ENCODE peak calls at places on chromosomes 16 and 17, in five cellular contexts. R is effector memory CD4-positive, alpha-beta T cell; H is HFFc6; B is psoas muscle; Q is small intestine. L is an unnamed sample.

GRCh38 chr17:67246648-67247415 is 1.8 kb upstream of the HELZ start:
- DNase-seq in R (peak; percentile 29), H (peak; percentile 43), B (peak; percentile 25), Q (peak; percentile 96), L (no peak)

GRCh38 chr16:11614587-11615175 is 28.0 kb upstream of the LITAF start:
- DNase-seq in R (no peak), H (no peak), B (no peak), Q (no peak), L (no peak)

GRCh38 chr16:88482630-88483391 is 29.7 kb downstream of the ZFPM1 start:
- DNase-seq in R (no peak), H (no peak), B (no peak), Q (peak; percentile 75), L (no peak)

GRCh38 chr17:77445908-77446535 is 305.3 kb downstream of the SEC14L1 start:
- DNase-seq in R (peak; percentile 53), H (no peak), B (no peak), Q (peak; percentile 93), L (no peak)

GRCh38 chr16:57253410-57253927 is 8.4 kb downstream of the ARL2BP start:
- DNase-seq in R (no peak), H (no peak), B (no peak), Q (peak; percentile 52), L (no peak)

GRCh38 chr16:28573738-28574718 is 20.3 kb downstream of the SGF29 start:
- DNase-seq in R (no peak), H (no peak), B (no peak), Q (no peak), L (no peak)

GRCh38 chr17:72125226-72125651 is 4.4 kb downstream of the SOX9 start:
- DNase-seq in R (no peak), H (no peak), B (no peak), Q (peak; percentile 32), L (no peak)

GRCh38 chr16:67101683-67102082 is 8.1 kb upstream of the PHAF1 start:
- DNase-seq in R (no peak), H (peak; percentile 46), B (no peak), Q (no peak), L (no peak)

GRCh38 chr16:82034981-82035612 is at the start of gene HSD17B2:
- DNase-seq in R (no peak), H (no peak), B (no peak), Q (peak; percentile 96), L (no peak)

GRCh38 chr17:39943702-39944392 is 16.3 kb downstream of the LRRC3C start:
- DNase-seq in R (no peak), H (no peak), B (no peak), Q (no peak), L (no peak)

GRCh38 chr16:554297-554621 is 5.9 kb upstream of the PRR35 start:
- DNase-seq in R (no peak), H (no peak), B (no peak), Q (no peak), L (no peak)

GRCh38 chr17:49067163-49067562 is 65.4 kb upstream of the B4GALNT2 start:
- DNase-seq in R (no peak), H (no peak), B (no peak), Q (no peak), L (no peak)

GRCh38 chr17:28705728-28706334 is 5.9 kb downstream of the PROCA1 start:
- DNase-seq in R (no peak), H (no peak), B (no peak), Q (no peak), L (no peak)

GRCh38 chr16:75559564-75560372 is 3.7 kb upstream of the TMEM231 start:
- DNase-seq in R (no peak), H (no peak), B (no peak), Q (no peak), L (no peak)

GRCh38 chr16:71440669-71441347 is 1.0 kb downstream of the TLE7 start:
- DNase-seq in R (no peak), H (no peak), B (no peak), Q (no peak), L (no peak)

GRCh38 chr16:87060026-87060986 is 256.9 kb downstream of the C16orf95 start:
- DNase-seq in R (no peak), H (peak; percentile 11), B (no peak), Q (no peak), L (no peak)

GRCh38 chr17:51118330-51119195 is 2.1 kb downstream of the SPAG9 start:
- DNase-seq in R (no peak), H (no peak), B (peak; percentile 34), Q (peak; percentile 83), L (no peak)

GRCh38 chr17:6163632-6164319 is 93.6 kb downstream of the WSCD1 start:
- DNase-seq in R (no peak), H (no peak), B (peak; percentile 34), Q (no peak), L (no peak)

GRCh38 chr16:88473666-88474534 is 20.8 kb downstream of the ZFPM1 start:
- DNase-seq in R (no peak), H (no peak), B (peak; percentile 64), Q (peak; percentile 84), L (no peak)

GRCh38 chr17:75633484-75634375 is 496 bp downstream of the SMIM5 start:
- DNase-seq in R (peak; percentile 14), H (peak; percentile 90), B (peak; percentile 91), Q (peak; percentile 90), L (peak; percentile 30)

GRCh38 chr17:50238594-50239287 is 35.5 kb upstream of the TMEM92 start:
- DNase-seq in R (no peak), H (peak; percentile 26), B (no peak), Q (peak; percentile 5), L (no peak)

GRCh38 chr17:76784926-76785325 is 47.0 kb downstream of the MFSD11 start:
- DNase-seq in R (no peak), H (no peak), B (no peak), Q (no peak), L (no peak)

GRCh38 chr17:3738562-3739295 is 15.0 kb downstream of the HASPIN start:
- DNase-seq in R (peak; percentile 35), H (no peak), B (no peak), Q (peak; percentile 82), L (peak; percentile 51)

GRCh38 chr17:47686276-47686635 is 7.7 kb upstream of the TBKBP1 start:
- DNase-seq in R (no peak), H (peak; percentile 72), B (no peak), Q (no peak), L (no peak)

GRCh38 chr16:57689772-57690558 is 4.6 kb upstream of the DRC7 start:
- DNase-seq in R (no peak), H (no peak), B (no peak), Q (no peak), L (peak; percentile 8)

GRCh38 chr16:56198755-56199114 is 7.4 kb downstream of the GNAO1 start:
- DNase-seq in R (no peak), H (no peak), B (no peak), Q (no peak), L (no peak)

GRCh38 chr17:9529033-9529748 is 46.4 kb downstream of the STX8 start:
- DNase-seq in R (no peak), H (peak; percentile 12), B (no peak), Q (no peak), L (no peak)

GRCh38 chr16:67456383-67457140 is 24.4 kb downstream of the ATP6V0D1 start:
- DNase-seq in R (no peak), H (peak; percentile 46), B (peak; percentile 84), Q (peak; percentile 80), L (no peak)

GRCh38 chr17:14355556-14355955 is 54.7 kb downstream of the HS3ST3B1 start:
- DNase-seq in R (no peak), H (peak; percentile 24), B (no peak), Q (no peak), L (no peak)

GRCh38 chr16:4613636-4614570 is 785 bp downstream of the UBALD1 start:
- DNase-seq in R (no peak), H (no peak), B (peak; percentile 49), Q (no peak), L (peak; percentile 36)

GRCh38 chr17:55219939-55220338 is 44.8 kb upstream of the HLF start:
- DNase-seq in R (no peak), H (no peak), B (no peak), Q (no peak), L (no peak)

GRCh38 chr17:13601317-13601775 is 383 bp downstream of the HS3ST3A1 start:
- DNase-seq in R (no peak), H (no peak), B (no peak), Q (no peak), L (no peak)

GRCh38 chr16:80580109-80580832 is 39.5 kb downstream of the DYNLRB2 start:
- DNase-seq in R (peak; percentile 32), H (peak; percentile 49), B (no peak), Q (peak; percentile 56), L (peak; percentile 54)

GRCh38 chr16:77991701-77992100 is 30.6 kb upstream of the CLEC3A start:
- DNase-seq in R (no peak), H (no peak), B (no peak), Q (no peak), L (no peak)

GRCh38 chr16:1965610-1966009 is 984 bp upstream of the RPS2 start:
- DNase-seq in R (no peak), H (no peak), B (no peak), Q (peak; percentile 65), L (no peak)

GRCh38 chr16:71630808-71631207 is 4.8 kb downstream of the MARVELD3 start:
- DNase-seq in R (no peak), H (no peak), B (no peak), Q (no peak), L (no peak)

GRCh38 chr17:76844846-76845245 is 23.4 kb upstream of the MGAT5B start:
- DNase-seq in R (no peak), H (no peak), B (no peak), Q (no peak), L (no peak)

GRCh38 chr17:37761065-37761464 is 16.2 kb upstream of the HNF1B start:
- DNase-seq in R (no peak), H (no peak), B (no peak), Q (no peak), L (no peak)

GRCh38 chr17:53462393-53462811 is 360.3 kb upstream of the KIF2B start:
- DNase-seq in R (no peak), H (no peak), B (no peak), Q (no peak), L (no peak)